ENCODE peak calls at places on chromosomes 12 and 14, in ten cellular contexts. Z is IMR-90, T is heart left ventricle, O is A549, G is transverse colon, P is HCT116, F is body of pancreas, A is ovary, N is H1, K is sigmoid colon. S is an unnamed sample. For H3K4me1, the result is how much of the 10 kb centered on the place peaks cover.

GRCh38 chr12:53703746-53704145 is 23.5 kb downstream of the CALCOCO1 start:
- DNase-seq in N (no peak), G (no peak), P (no peak), T (no peak), A (no peak), O (no peak), Z (peak), K (no peak), F (no peak), S (no peak)

GRCh38 chr14:71591929-71592328 is 340.3 kb upstream of the RGS6 start:
- DNase-seq in F (no peak), O (no peak), P (peak), T (no peak), A (no peak), G (no peak), K (no peak), Z (peak), N (no peak), S (no peak)

GRCh38 chr12:24380122-24380521 is 430.7 kb upstream of the SOX5 start:
- DNase-seq in F (no peak), A (no peak), K (no peak), P (no peak), N (no peak), O (no peak), T (no peak), G (no peak), Z (peak), S (no peak)

GRCh38 chr12:2719405-2719804 is 75.4 kb upstream of the FKBP4 start:
- DNase-seq in K (no peak), F (no peak), O (no peak), Z (no peak), N (no peak), P (no peak), T (no peak), G (no peak), A (no peak), S (no peak)

GRCh38 chr14:102280376-102280962 is 24.5 kb downstream of the MOK start:
- DNase-seq in A (no peak), K (no peak), O (peak), F (no peak), G (no peak), P (no peak), N (no peak), T (no peak), Z (peak), S (no peak)

GRCh38 chr12:106883421-106883820 is 72.3 kb upstream of the TMEM263 start:
- DNase-seq in P (no peak), O (no peak), K (no peak), G (no peak), Z (peak), T (no peak), N (no peak), F (no peak), A (no peak), S (no peak)

GRCh38 chr14:53881921-53882320 is 74.7 kb downstream of the BMP4 start:
- DNase-seq in Z (no peak), T (no peak), N (no peak), P (no peak), A (no peak), O (no peak), F (no peak), K (no peak), G (no peak), S (no peak)

GRCh38 chr12:9843416-9843815 is 16.1 kb downstream of the KLRF1 start:
- DNase-seq in G (no peak), F (no peak), O (no peak), Z (no peak), K (no peak), T (no peak), A (no peak), P (no peak), N (no peak), S (no peak)

GRCh38 chr12:53530920-53531319 is 23.6 kb upstream of the NPFF start:
- DNase-seq in N (no peak), F (no peak), Z (peak), T (no peak), G (no peak), P (peak), A (no peak), K (no peak), O (no peak), S (no peak)

GRCh38 chr12:16473610-16474326 is 126.3 kb downstream of the MGST1 start:
- DNase-seq in K (no peak), P (no peak), Z (peak), T (no peak), G (no peak), N (no peak), A (no peak), O (no peak), F (no peak), S (no peak)

DNA sequence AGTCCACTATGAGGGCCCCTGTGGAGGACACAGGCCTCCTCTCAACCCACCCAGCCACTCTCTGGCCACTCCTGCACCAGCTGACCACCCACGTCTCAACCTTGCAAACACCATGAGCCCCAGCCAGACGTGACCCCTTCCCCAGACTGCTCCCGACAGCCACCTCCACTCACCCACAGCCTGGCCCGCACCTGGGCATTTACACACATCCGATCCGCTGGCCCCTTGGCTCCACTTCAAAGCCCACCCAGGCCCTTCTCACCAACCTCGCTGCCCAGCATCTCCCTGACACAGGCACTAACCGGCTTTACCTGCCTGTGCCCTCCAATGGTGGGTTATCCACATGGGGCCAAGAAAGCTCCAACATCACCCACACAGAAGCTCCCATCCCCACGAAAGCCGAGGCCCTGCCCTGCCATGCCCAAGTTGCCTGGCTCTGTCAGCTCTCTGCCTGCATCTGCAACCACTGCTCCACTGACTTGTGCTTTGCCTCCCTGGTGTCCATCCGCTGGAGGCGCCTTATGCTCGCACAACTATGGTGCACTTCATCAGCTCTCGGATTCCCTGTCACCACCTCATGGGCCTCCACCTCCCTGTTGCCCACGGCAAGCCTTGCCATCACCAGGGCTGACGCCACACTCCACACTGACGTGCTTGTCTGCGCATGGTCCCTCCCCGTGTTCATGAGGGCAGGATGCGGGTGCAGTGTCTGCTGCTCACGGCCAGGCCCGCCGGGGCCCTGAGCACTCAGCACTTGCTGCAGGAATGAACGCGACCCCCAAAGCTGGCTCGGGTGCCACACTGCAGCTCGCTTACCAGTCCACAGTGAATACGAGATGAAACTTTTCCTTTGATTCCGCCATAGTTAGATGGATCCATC is 16.7 kb downstream of the P2RX2 start:
- DNase-seq in T (no peak), O (no peak), N (no peak), P (no peak), Z (no peak), A (no peak), F (no peak), G (no peak), K (peak), S (no peak)
- TF ChIP-seq POLR2A in T (no peak), O (no peak), N (no peak), P (no peak), Z (no peak), A (no peak), F (no peak), G (no peak), K (no peak), S (no peak)

GRCh38 chr12:11824069-11824468 is 174.6 kb downstream of the ETV6 start:
- DNase-seq in F (no peak), O (no peak), N (no peak), G (no peak), A (no peak), P (no peak), T (no peak), K (no peak), Z (no peak), S (no peak)
- H3K4me1 ChIP-seq in F (under half), O (under half), N (under half), G (under half), A (under half), P (under half), T (under half), K (half or more), Z (under half), S (under half)

DNA sequence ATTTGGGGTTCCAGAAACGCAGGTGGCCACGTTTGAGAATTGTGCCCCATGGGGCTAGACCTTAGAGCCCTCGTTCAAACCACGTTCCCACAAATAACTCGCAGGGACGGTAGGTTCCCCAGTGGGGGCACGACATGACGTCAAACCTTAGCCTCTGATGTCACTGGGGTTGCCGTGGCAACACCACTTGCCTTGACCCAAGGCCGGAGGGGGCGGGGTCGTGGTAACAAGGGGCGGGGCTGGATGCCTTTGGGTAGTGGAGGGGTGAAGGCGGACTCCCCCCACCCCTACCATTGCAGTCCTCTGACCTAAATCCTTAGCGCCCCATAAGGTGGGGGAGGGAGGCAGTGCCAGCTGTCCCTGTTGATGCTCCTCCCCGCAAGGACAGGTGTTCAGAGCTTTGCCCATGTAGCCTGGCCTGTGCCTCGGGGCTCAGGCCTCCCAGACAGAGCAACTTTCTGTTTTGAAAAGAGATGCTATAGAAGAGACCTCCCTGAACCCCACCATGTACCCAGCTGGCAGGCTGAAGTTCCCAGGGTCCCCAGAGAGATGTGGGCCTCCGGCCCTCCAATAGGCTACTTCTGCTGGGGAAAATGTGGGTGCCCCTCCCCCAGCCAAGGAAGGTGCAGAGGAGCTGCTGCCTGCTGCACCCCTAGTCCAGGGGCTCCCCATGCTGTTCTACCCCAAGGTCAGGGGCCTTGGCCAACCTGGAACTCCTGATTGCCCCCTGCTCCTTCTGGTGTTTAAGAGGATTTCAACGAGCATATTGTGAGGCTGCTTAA is 1.9 kb downstream of the FAM222A start:
- DNase-seq in G (peak), N (no peak), O (peak), T (peak), F (peak), P (no peak), A (peak), Z (no peak), K (no peak), S (no peak)
- H3K27ac ChIP-seq in G (peak), N (no peak), O (no peak), T (peak), F (peak), P (no peak), A (peak), Z (no peak), K (peak), S (peak)

GRCh38 chr12:64203775-64204174 is 18.3 kb downstream of the KICS2 start:
- DNase-seq in F (no peak), O (no peak), K (no peak), Z (no peak), T (no peak), P (no peak), A (no peak), G (no peak), N (no peak), S (no peak)
- TF ChIP-seq POLR2A in F (no peak), O (no peak), K (no peak), Z (no peak), T (no peak), P (no peak), A (no peak), G (no peak), N (no peak), S (no peak)

GRCh38 chr14:22540286-22540685 is 48.7 kb downstream of the DAD1 start:
- DNase-seq in P (no peak), T (no peak), A (no peak), K (no peak), Z (no peak), O (no peak), N (no peak), F (no peak), G (no peak), S (no peak)
- H3K4me1 ChIP-seq in P (under half), T (under half), A (under half), K (under half), Z (under half), O (under half), N (under half), F (under half), G (under half), S (under half)

DNA sequence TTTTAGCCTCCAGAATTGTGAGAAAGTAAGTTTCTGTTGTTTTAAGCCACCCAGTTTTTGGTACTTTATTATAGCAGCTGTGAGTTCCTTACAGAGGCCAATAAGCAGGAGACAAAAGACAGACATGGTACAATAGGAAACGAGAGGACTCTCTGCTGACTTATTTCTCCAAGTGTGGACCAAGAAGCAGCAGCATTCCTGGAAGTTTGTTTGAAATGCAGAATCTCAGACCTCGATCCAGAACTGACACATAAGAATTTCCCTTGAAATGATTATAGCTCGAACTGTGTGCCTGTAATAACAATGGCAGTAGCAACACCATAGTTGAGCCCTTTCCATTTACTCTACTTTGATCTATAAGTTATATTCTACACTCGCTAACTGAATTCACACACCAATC is 31.9 kb upstream of the LUM start:
- DNase-seq in T (no peak), P (no peak), F (no peak), K (no peak), G (no peak), Z (peak), A (no peak), O (no peak), N (no peak), S (no peak)
- H3K27ac ChIP-seq in T (peak), P (no peak), F (no peak), K (peak), G (peak), Z (peak), A (no peak), O (no peak), N (no peak), S (no peak)

DNA sequence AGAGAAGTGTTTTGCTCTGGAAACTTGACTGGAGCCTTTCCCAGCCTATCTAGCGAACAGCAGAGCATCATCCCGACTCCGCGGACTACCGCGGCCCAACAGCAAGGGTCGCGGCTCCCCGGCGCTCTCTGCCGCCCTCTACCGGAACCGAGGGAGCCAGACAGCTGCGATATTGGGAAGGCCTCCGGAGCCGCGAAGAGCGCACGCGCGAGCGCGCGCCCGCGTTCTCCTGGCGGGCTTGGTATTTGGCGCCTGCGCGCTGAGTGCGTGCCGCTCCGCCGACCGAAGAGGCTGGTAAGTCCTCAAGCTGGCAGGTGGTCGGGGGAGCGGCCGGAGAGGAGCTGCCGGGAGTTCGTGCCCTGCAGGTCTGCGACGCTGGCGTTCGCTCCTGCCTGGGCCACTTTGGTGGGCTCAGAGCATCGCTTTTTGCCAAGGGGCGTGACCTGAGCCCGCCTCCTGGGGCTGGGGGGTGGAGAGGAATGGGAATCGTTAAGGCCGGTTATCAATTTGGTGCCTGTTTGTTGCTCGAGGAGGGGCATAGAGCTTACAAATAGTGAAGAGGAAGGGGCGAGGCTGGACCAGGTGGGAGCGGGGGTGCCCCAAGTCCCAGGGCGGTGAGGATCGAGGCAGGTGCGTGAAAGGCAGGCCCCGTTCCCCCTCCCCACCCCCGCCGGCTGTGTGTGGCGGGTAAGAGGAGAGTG is at the start of gene TMEM106C:
- DNase-seq in N (peak), Z (peak), P (peak), F (peak), O (peak), T (peak), A (peak), K (peak), G (peak), S (peak)
- TF ChIP-seq POLR2A in N (no peak), Z (no peak), P (peak), F (peak), O (peak), T (no peak), A (peak), K (peak), G (peak), S (peak)

GRCh38 chr14:99481745-99482099 is 513 bp downstream of the CCNK start:
- DNase-seq in K (no peak), P (no peak), N (no peak), G (no peak), T (no peak), O (peak), A (no peak), F (peak), Z (peak), S (no peak)

GRCh38 chr14:99479903-99480855 is 480 bp downstream of the SETD3 start:
- DNase-seq in K (peak), O (peak), P (peak), Z (peak), T (peak), A (peak), N (no peak), F (peak), G (peak), S (peak)

GRCh38 chr14:99478133-99478532 is 2.5 kb downstream of the SETD3 start:
- DNase-seq in N (no peak), O (no peak), A (no peak), G (no peak), K (no peak), F (no peak), P (no peak), Z (no peak), T (no peak), S (no peak)

GRCh38 chr14:99479160-99479902 is 1.3 kb downstream of the SETD3 start:
- DNase-seq in P (no peak), O (no peak), G (no peak), T (no peak), N (no peak), F (peak), K (no peak), A (no peak), Z (peak), S (no peak)

GRCh38 chr14:99480856-99481744 is at the start of the genes CCNK and SETD3:
- DNase-seq in F (peak), Z (peak), G (peak), P (peak), T (peak), O (peak), A (peak), N (peak), K (peak), S (peak)
- H3K4me1 ChIP-seq in F (under half), Z (under half), G (under half), P (under half), T (under half), O (under half), A (under half), N (under half), K (under half), S (under half)